ENCODE peak calls at places on chromosomes 1 and 21, in nine cellular contexts. B is HFF-Myc, U is lower leg skin, O is mammary epithelial cell, G is foreskin fibroblast, I is PC-3, E is fibroblast of mammary gland, A is cardiac fibroblast, Y is left lung. T is an unnamed sample.

GRCh38 chr21:43775795-43776430 is at the start of gene CSTB:
- DNase-seq in B (no peak), U (peak; percentile 82), O (peak; percentile 63), G (peak; percentile 87), I (peak; percentile 31), E (no peak), A (peak; percentile 71), Y (peak; percentile 88), T (no peak)

GRCh38 chr1:3735027-3735682 is 17.1 kb upstream of the CCDC27 start:
- DNase-seq in B (no peak), U (no peak), O (no peak), G (no peak), I (no peak), E (no peak), A (no peak), Y (no peak), T (no peak)

GRCh38 chr1:39128959-39129358 is 75.5 kb upstream of the MACF1 start:
- DNase-seq in B (no peak), U (peak; percentile 79), O (peak; percentile 94), G (no peak), I (peak; percentile 88), E (no peak), A (no peak), Y (peak; percentile 71), T (no peak)

GRCh38 chr1:29279896-29280779 is 43.8 kb downstream of the PTPRU start:
- DNase-seq in B (no peak), U (no peak), O (no peak), G (peak; percentile 44), I (peak; percentile 11), E (no peak), A (peak; percentile 29), Y (no peak), T (no peak)

GRCh38 chr1:18927654-18928272 is 25.4 kb upstream of the ALDH4A1 start:
- DNase-seq in B (no peak), U (no peak), O (peak; percentile 52), G (no peak), I (peak; percentile 74), E (no peak), A (peak; percentile 56), Y (no peak), T (no peak)

GRCh38 chr21:33042812-33043211 is 17.1 kb downstream of the OLIG2 start:
- DNase-seq in B (peak; percentile 58), U (no peak), O (peak; percentile 56), G (peak; percentile 87), I (peak; percentile 91), E (peak; percentile 93), A (peak; percentile 90), Y (no peak), T (no peak)

GRCh38 chr1:201495447-201496295 is 11.3 kb downstream of the CSRP1 start:
- DNase-seq in B (no peak), U (peak; percentile 62), O (no peak), G (peak; percentile 74), I (no peak), E (peak; percentile 72), A (peak; percentile 97), Y (peak; percentile 71), T (no peak)

GRCh38 chr1:150256193-150256548 is 1.4 kb upstream of the CA14 start:
- DNase-seq in B (no peak), U (no peak), O (no peak), G (no peak), I (no peak), E (no peak), A (no peak), Y (no peak), T (no peak)

GRCh38 chr21:45364464-45365185 is 40.3 kb upstream of the COL18A1 start:
- DNase-seq in B (no peak), U (no peak), O (peak; percentile 12), G (no peak), I (no peak), E (peak; percentile 92), A (peak; percentile 91), Y (no peak), T (no peak)

GRCh38 chr1:30378991-30379581 is 344.3 kb downstream of the MATN1 start:
- DNase-seq in B (peak; percentile 82), U (no peak), O (peak; percentile 80), G (peak; percentile 88), I (no peak), E (peak; percentile 85), A (peak; percentile 66), Y (no peak), T (no peak)

GRCh38 chr1:28860332-28861073 is 48.5 kb downstream of the OPRD1 start:
- DNase-seq in B (no peak), U (no peak), O (peak; percentile 71), G (peak; percentile 59), I (peak; percentile 58), E (peak; percentile 39), A (peak; percentile 7), Y (no peak), T (peak; percentile 86)

GRCh38 chr1:216119600-216119999 is 303.6 kb downstream of the USH2A start:
- DNase-seq in B (peak; percentile 20), U (no peak), O (peak; percentile 12), G (peak; percentile 15), I (peak; percentile 75), E (peak; percentile 45), A (peak; percentile 38), Y (no peak), T (peak; percentile 1)

GRCh38 chr21:30340714-30341573 is 3.5 kb upstream of the KRTAP27-1 start:
- DNase-seq in B (no peak), U (peak; percentile 18), O (peak; percentile 45), G (peak; percentile 25), I (peak; percentile 83), E (peak; percentile 47), A (peak; percentile 63), Y (no peak), T (no peak)

GRCh38 chr1:207088731-207089626 is at the start of gene C4BPB:
- DNase-seq in B (no peak), U (no peak), O (peak; percentile 33), G (no peak), I (peak; percentile 64), E (no peak), A (no peak), Y (no peak), T (no peak)

GRCh38 chr1:207091185-207091906 is 2.7 kb downstream of the C4BPB start:
- DNase-seq in B (no peak), U (no peak), O (no peak), G (no peak), I (no peak), E (no peak), A (no peak), Y (no peak), T (no peak)

GRCh38 chr1:207088161-207088560 is 499 bp upstream of the C4BPB start:
- DNase-seq in B (no peak), U (no peak), O (no peak), G (no peak), I (no peak), E (no peak), A (peak; percentile 2), Y (no peak), T (no peak)

GRCh38 chr1:207085887-207086286 is 2.8 kb upstream of the C4BPB start:
- DNase-seq in B (no peak), U (no peak), O (no peak), G (no peak), I (no peak), E (no peak), A (no peak), Y (no peak), T (no peak)

GRCh38 chr1:207089627-207090265 is 1.1 kb downstream of the C4BPB start:
- DNase-seq in B (no peak), U (no peak), O (no peak), G (no peak), I (no peak), E (no peak), A (no peak), Y (no peak), T (no peak)
- H3K4me3 ChIP-seq in B (no peak overlapping the region), U (no peak overlapping the region), O (no peak overlapping the region), G (no peak overlapping the region), I (no peak overlapping the region), E (no peak overlapping the region), A (no peak overlapping the region), Y (no peak overlapping the region), T (no peak overlapping the region)

DNA sequence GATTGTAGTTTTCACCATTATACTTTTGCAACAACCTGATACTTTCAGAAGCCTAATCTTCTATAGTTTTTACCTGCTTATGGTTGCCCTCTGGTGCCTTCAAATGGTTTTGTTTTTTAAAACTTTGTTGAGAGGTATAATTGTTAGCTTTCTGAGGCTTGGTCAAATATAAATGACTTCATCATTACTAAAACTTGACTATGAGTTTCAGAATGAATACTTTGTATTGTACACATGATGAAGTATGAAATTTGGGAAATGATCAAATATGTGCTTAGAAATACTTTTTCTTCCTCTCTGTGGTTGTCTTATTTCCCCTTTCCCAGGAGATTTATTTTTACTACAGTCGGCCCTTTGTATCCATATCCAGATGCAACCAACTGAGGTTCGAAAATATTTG is 151.8 kb upstream of the B3GALT2 start:
- DNase-seq in B (no peak), U (no peak), O (peak; percentile 46), G (peak; percentile 36), I (peak; percentile 65), E (peak; percentile 39), A (peak; percentile 41), Y (no peak), T (no peak)
- TF ChIP-seq CTCF in B (no peak), U (no peak), O (peak; percentile 38), G (peak; percentile 10), I (peak; percentile 52), E (no peak), A (peak; percentile 8), Y (no peak), T (peak; percentile 39)

DNA sequence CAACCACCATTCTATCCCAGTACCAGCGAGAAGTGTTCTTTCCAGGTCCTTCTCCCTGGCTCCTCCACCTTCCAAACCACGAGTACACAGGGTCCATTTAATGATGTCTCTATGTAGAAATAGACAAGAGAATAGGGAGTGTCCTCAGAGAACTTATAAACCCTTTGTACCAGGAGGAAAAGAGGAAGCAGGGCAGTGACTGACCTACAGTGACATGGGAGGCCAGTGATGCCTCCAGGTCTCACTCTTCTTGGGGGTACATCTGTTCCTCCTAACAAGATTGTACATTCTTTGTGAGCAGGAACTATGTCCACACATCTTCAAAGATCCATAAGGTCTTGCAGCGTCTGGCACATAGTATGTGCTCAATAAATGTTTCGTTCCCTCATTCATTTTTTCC is 18.7 kb upstream of the FMOD start:
- DNase-seq in B (no peak), U (no peak), O (no peak), G (no peak), I (no peak), E (no peak), A (no peak), Y (no peak), T (no peak)
- H3K4me3 ChIP-seq in B (no peak overlapping the region), U (no peak overlapping the region), O (no peak overlapping the region), G (no peak overlapping the region), I (no peak overlapping the region), E (no peak overlapping the region), A (no peak overlapping the region), Y (no peak overlapping the region), T (no peak overlapping the region)

DNA sequence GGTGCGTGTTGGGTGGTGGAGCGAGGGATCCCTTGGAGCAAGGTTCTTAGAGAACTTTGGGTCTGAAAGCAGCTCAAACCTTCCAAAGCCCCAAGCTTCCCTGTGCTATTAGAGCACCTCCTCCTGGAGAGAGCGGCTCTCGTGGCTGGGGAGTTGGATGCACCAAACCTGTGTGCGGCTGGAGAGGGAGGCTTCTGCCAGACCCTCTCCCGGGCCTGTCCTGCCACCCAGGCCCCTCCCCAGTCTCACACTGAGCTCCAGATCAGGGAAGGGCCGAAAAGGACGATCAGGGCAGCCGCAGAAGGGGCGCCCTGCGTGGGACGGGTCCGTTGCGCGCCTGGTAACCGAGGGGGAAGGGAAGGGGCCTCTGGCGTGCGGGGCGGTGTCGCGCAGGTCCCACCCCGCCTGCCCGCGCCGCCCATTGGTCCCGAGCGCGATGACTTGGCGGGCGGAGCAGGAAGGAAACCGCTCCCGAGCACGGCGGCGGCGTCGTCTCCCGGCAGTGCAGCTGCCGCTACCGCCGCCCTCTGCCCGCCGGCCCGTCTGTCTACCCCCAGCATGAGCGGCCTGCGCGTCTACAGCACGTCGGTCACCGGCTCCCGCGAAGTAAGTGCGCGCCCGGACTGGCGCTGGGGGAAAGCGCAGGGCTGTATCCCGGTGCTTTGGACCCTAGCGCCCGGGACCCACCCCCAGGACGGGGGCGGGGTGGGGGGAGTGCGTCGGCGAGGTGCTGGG is at the start of gene SH3BGRL3:
- DNase-seq in B (no peak), U (peak; percentile 85), O (peak; percentile 86), G (peak; percentile 96), I (peak; percentile 87), E (peak; percentile 76), A (peak; percentile 87), Y (peak; percentile 89), T (no peak)
- TF ChIP-seq CTCF in B (peak; percentile 62), U (no peak), O (peak; percentile 69), G (peak; percentile 59), I (peak; percentile 56), E (peak; percentile 46), A (peak; percentile 49), Y (no peak), T (peak; percentile 65)